ENCODE peak calls at places on chromosomes 2 and 18, in eight cellular contexts. F is RWPE1; P is HT-29; O is neural progenitor cell; Y is esophagus squamous epithelium; Z is naive thymus-derived CD4-positive, alpha-beta T cell; H is stimulated activated CD4-positive, alpha-beta T cell treated with anti-CD3 and anti-CD28 coated beads, Interleukin-15, amount 100 ng/mL, for 1 hour; V is NCI-H1417. E is an unnamed sample.

GRCh38 chr2:161876416-161876815 is 197.6 kb downstream of the DPP4 start:
- DNase-seq in F (no peak), P (no peak), O (no peak), Y (no peak), Z (no peak), H (no peak), V (no peak), E (no peak)

GRCh38 chr2:1020206-1020605 is 69.6 kb downstream of the SNTG2 start:
- DNase-seq in F (no peak), P (no peak), O (no peak), Y (no peak), Z (no peak), H (no peak), V (no peak), E (no peak)

GRCh38 chr18:56711706-56712445 is 60.7 kb downstream of the WDR7 start:
- DNase-seq in F (no peak), P (no peak), O (no peak), Y (no peak), Z (no peak), H (no peak), V (peak; percentile 36), E (no peak)

GRCh38 chr18:45521151-45521550 is 94.1 kb upstream of the SLC14A2 start:
- DNase-seq in F (no peak), P (no peak), O (no peak), Y (no peak), Z (no peak), H (no peak), V (no peak), E (no peak)

GRCh38 chr2:128549094-128549493 is 230.4 kb upstream of the HS6ST1 start:
- DNase-seq in F (no peak), P (no peak), O (no peak), Y (no peak), Z (no peak), H (no peak), V (no peak), E (no peak)

GRCh38 chr2:219171231-219171651 is 1.4 kb upstream of the SLC23A3 start:
- DNase-seq in F (peak; percentile 37), P (peak; percentile 62), O (peak; percentile 62), Y (no peak), Z (peak; percentile 21), H (no peak), V (peak; percentile 8), E (peak; percentile 62)

GRCh38 chr2:25373269-25373981 is 31.7 kb upstream of the DNMT3A start:
- DNase-seq in F (peak; percentile 65), P (peak; percentile 36), O (no peak), Y (no peak), Z (no peak), H (no peak), V (peak; percentile 40), E (no peak)

GRCh38 chr18:424869-425138 is 75.7 kb downstream of the COLEC12 start:
- DNase-seq in F (no peak), P (no peak), O (no peak), Y (no peak), Z (no peak), H (no peak), V (no peak), E (no peak)

GRCh38 chr18:44744206-44745180 is 63.8 kb downstream of the SETBP1 start:
- DNase-seq in F (no peak), P (no peak), O (peak; percentile 90), Y (no peak), Z (no peak), H (no peak), V (no peak), E (no peak)

GRCh38 chr2:108943067-108943350 is 46.0 kb downstream of the EDAR start:
- DNase-seq in F (no peak), P (no peak), O (no peak), Y (no peak), Z (no peak), H (no peak), V (no peak), E (no peak)

GRCh38 chr18:21241224-21242131 is 554 bp upstream of the GREB1L start:
- DNase-seq in F (no peak), P (no peak), O (peak; percentile 78), Y (no peak), Z (no peak), H (no peak), V (no peak), E (peak; percentile 24)

GRCh38 chr2:11145350-11145749 is 9.9 kb upstream of the SLC66A3 start:
- DNase-seq in F (no peak), P (no peak), O (no peak), Y (no peak), Z (no peak), H (no peak), V (no peak), E (no peak)